ENCODE peak calls at places on chromosomes 16 and 17, in seven cellular contexts. K is fibroblast of lung, M is lower lobe of right lung, A is stomach, F is left ventricle myocardium inferior, R is esophagus muscularis mucosa, G is psoas muscle. I is an unnamed sample.

GRCh38 chr17:77320501-77321256 is 179.9 kb downstream of the SEC14L1 start:
- DNase-seq in K (peak; percentile 21), M (no peak), A (no peak), F (no peak), R (no peak), G (peak; percentile 65), I (peak; percentile 79)

GRCh38 chr16:23432176-23433128 is 20.5 kb downstream of the COG7 start:
- DNase-seq in K (no peak), M (no peak), A (no peak), F (no peak), R (no peak), G (no peak), I (no peak)

GRCh38 chr17:47830396-47830907 is 889 bp downstream of the MRPL10 start:
- DNase-seq in K (no peak), M (no peak), A (no peak), F (no peak), R (no peak), G (no peak), I (no peak)

GRCh38 chr16:920722-921121 is 50.1 kb downstream of the LMF1 start:
- DNase-seq in K (no peak), M (no peak), A (no peak), F (peak; percentile 35), R (no peak), G (peak; percentile 74), I (no peak)

GRCh38 chr17:78142113-78142861 is 3.9 kb upstream of the C17orf99 start:
- DNase-seq in K (peak; percentile 45), M (peak; percentile 86), A (peak; percentile 79), F (no peak), R (no peak), G (no peak), I (no peak)

GRCh38 chr16:85376292-85377095 is 236.6 kb upstream of the GSE1 start:
- DNase-seq in K (no peak), M (no peak), A (peak; percentile 67), F (peak; percentile 69), R (no peak), G (peak; percentile 62), I (peak; percentile 89)

GRCh38 chr17:43398724-43399595 is at the start of gene ARL4D:
- DNase-seq in K (peak; percentile 80), M (peak; percentile 93), A (peak; percentile 91), F (peak; percentile 93), R (peak; percentile 95), G (peak; percentile 89), I (peak; percentile 92)

GRCh38 chr16:22681881-22682291 is 132.1 kb upstream of the HS3ST2 start:
- DNase-seq in K (no peak), M (no peak), A (no peak), F (no peak), R (no peak), G (no peak), I (peak; percentile 56)

GRCh38 chr17:75096082-75096625 is 8.4 kb downstream of the SLC16A5 start:
- DNase-seq in K (peak; percentile 62), M (peak; percentile 92), A (peak; percentile 92), F (peak; percentile 75), R (no peak), G (peak; percentile 67), I (peak; percentile 78)

GRCh38 chr17:49898547-49899490 is 51.0 kb upstream of the TAC4 start:
- DNase-seq in K (no peak), M (no peak), A (no peak), F (no peak), R (no peak), G (no peak), I (no peak)

GRCh38 chr17:4444782-4445473 is 11.2 kb downstream of the SPNS3 start:
- DNase-seq in K (no peak), M (peak; percentile 82), A (peak; percentile 95), F (peak; percentile 80), R (no peak), G (peak; percentile 69), I (peak; percentile 42)

GRCh38 chr17:42537156-42537805 is 1.2 kb downstream of the NAGLU start:
- DNase-seq in K (no peak), M (no peak), A (no peak), F (no peak), R (no peak), G (no peak), I (no peak)

GRCh38 chr17:70034158-70034557 is 40.9 kb upstream of the KCNJ16 start:
- DNase-seq in K (no peak), M (no peak), A (no peak), F (no peak), R (no peak), G (no peak), I (no peak)

GRCh38 chr16:31135535-31136286 is at the start of gene PRSS8:
- DNase-seq in K (no peak), M (peak; percentile 92), A (peak; percentile 96), F (no peak), R (no peak), G (no peak), I (peak; percentile 40)

GRCh38 chr16:76976101-76976500 is 214.9 kb upstream of the MON1B start:
- DNase-seq in K (no peak), M (no peak), A (no peak), F (no peak), R (no peak), G (no peak), I (no peak)

GRCh38 chr17:61467416-61468262 is 15.4 kb downstream of the TBX4 start:
- DNase-seq in K (peak; percentile 58), M (peak; percentile 53), A (peak; percentile 38), F (peak; percentile 44), R (no peak), G (no peak), I (no peak)

GRCh38 chr17:15364615-15365014 is 23.2 kb upstream of the TEKT3 start:
- DNase-seq in K (no peak), M (no peak), A (no peak), F (no peak), R (no peak), G (peak; percentile 33), I (peak; percentile 71)

GRCh38 chr16:49365711-49366509 is 7.7 kb upstream of the C16orf78 start:
- DNase-seq in K (no peak), M (no peak), A (no peak), F (no peak), R (no peak), G (no peak), I (no peak)

GRCh38 chr17:1573932-1574696 is 11.5 kb upstream of the PITPNA start:
- DNase-seq in K (peak; percentile 77), M (peak; percentile 92), A (peak; percentile 92), F (peak; percentile 87), R (peak; percentile 94), G (peak; percentile 90), I (peak; percentile 84)

GRCh38 chr16:77514500-77515225 is 79.8 kb upstream of the ADAMTS18 start:
- DNase-seq in K (no peak), M (no peak), A (no peak), F (no peak), R (peak; percentile 60), G (no peak), I (no peak)

GRCh38 chr17:48180842-48181241 is 73.3 kb downstream of the SNX11 start:
- DNase-seq in K (no peak), M (no peak), A (no peak), F (no peak), R (no peak), G (no peak), I (no peak)

GRCh38 chr17:77353684-77354419 is 213.1 kb downstream of the SEC14L1 start:
- DNase-seq in K (no peak), M (no peak), A (peak; percentile 9), F (no peak), R (peak; percentile 86), G (no peak), I (no peak)

DNA sequence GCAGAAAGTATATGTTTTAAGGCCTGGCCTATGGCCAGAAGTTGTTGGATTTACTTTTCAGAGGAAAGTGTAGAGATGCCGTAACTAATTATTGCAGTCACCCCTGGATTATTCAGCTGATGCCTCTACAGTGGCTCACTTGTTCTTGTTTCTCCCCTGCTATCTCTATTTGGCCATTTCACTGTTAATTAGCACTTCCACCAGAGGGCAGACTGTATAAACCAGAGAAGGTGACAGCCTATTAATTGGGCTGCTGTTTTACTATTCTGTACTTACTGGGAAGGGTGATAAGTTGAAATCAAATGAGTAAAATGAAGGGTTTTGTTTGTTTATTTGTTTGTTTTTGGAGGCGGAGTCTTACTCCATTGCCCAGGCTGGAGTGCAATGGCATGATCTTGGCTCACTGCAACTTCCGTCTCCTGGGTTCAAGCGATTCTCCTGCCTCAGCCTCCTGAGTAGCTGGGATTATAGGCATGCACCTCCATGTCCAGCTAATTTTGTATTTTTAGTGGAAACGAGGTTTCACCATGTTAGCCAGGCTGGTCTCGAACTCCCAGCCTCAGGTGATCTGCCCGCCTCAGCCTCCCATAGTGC is 66.0 kb downstream of the CDK12 start:
- DNase-seq in K (peak; percentile 15), M (no peak), A (no peak), F (no peak), R (no peak), G (no peak), I (no peak)
- TF ChIP-seq CTCF in K (peak; percentile 46), M (peak; percentile 50), A (no peak), F (peak; percentile 62), R (peak; percentile 26), G (peak; percentile 36), I (peak; percentile 22)

GRCh38 chr17:81884968-81885367 is 6.4 kb downstream of the ALYREF start:
- DNase-seq in K (no peak), M (no peak), A (no peak), F (no peak), R (no peak), G (no peak), I (no peak)
- H3K4me3 ChIP-seq in K (no peak overlapping the region), M (no peak overlapping the region), A (no peak overlapping the region), F (no peak overlapping the region), R (no peak overlapping the region), G (no peak overlapping the region), I (no peak overlapping the region)

DNA sequence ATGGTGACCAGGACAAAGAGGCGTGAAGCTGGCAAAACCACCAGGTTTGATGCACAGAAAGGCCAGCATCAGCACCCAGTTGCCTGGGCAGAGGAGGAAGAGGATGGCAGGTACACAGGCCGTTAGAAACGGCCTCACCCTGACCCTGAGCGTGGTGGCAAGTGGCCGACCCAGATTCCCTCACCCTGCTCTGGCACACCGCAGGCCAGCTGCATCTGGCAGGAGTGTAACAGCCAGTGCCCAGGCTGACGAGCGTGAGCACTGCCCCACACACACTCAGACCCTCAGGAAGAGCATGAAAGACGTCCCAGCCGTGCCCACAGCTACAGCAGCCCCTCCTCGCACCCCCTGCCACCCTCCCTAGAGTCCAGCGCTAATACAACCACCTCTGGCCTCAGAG is 82.0 kb downstream of the ANKRD11 start:
- DNase-seq in K (no peak), M (no peak), A (no peak), F (peak; percentile 57), R (no peak), G (peak; percentile 48), I (no peak)
- H3K4me1 ChIP-seq in K (peaks cover 17% of the 10 kb centered on the region), M (peaks cover 85% of the 10 kb centered on the region), A (peaks cover 81% of the 10 kb centered on the region), F (peaks cover 98% of the 10 kb centered on the region), R (peaks cover 95% of the 10 kb centered on the region), G (peaks cover 92% of the 10 kb centered on the region), I (peaks cover 71% of the 10 kb centered on the region)

GRCh38 chr17:7910281-7910680 is 5.8 kb downstream of the RNF227 start:
- DNase-seq in K (no peak), M (no peak), A (no peak), F (no peak), R (no peak), G (no peak), I (no peak)

GRCh38 chr17:7915611-7916382 is at the start of gene RNF227:
- DNase-seq in K (peak; percentile 98), M (peak; percentile 96), A (peak; percentile 91), F (peak; percentile 91), R (peak; percentile 98), G (peak; percentile 88), I (peak; percentile 96)

GRCh38 chr17:7910711-7911110 is 5.4 kb downstream of the RNF227 start:
- DNase-seq in K (no peak), M (no peak), A (no peak), F (no peak), R (no peak), G (no peak), I (no peak)

GRCh38 chr17:7914771-7915610 is 1.1 kb downstream of the RNF227 start:
- DNase-seq in K (peak; percentile 54), M (no peak), A (no peak), F (peak; percentile 21), R (no peak), G (no peak), I (peak; percentile 78)

GRCh38 chr17:7912927-7913524 is 3.1 kb downstream of the RNF227 start:
- DNase-seq in K (peak; percentile 86), M (no peak), A (no peak), F (no peak), R (no peak), G (no peak), I (no peak)
- TF ChIP-seq CTCF in K (peak; percentile 81), M (peak; percentile 70), A (no peak), F (peak; percentile 82), R (peak; percentile 83), G (peak; percentile 68), I (peak; percentile 70)